ENCODE peak calls at places on chromosomes 6 and 20, in ten cellular contexts. H is Peyer's patch, K is heart right ventricle, C is RWPE1, Q is B cell, P is heart left ventricle, L is stomach, X is activated B cell treated with CpG ODN at 0.5 μM for 24 hours, W is pancreas, D is foreskin fibroblast. R is an unnamed sample.
A peak's percentile ranks its signal among the peaks of the same experiment; 100 is the strongest.

GRCh38 chr6:74519172-74519571 is 686.7 kb downstream of the COL12A1 start:
- DNase-seq in C (peak; percentile 10), W (no peak), H (no peak), X (no peak), K (no peak), D (peak; percentile 75), L (no peak), P (no peak), Q (no peak), R (no peak)

GRCh38 chr20:2084703-2085102 is 16.9 kb upstream of the STK35 start:
- DNase-seq in X (no peak), H (no peak), L (no peak), K (no peak), Q (no peak), C (no peak), P (no peak), W (no peak), D (peak; percentile 58), R (peak; percentile 29)

GRCh38 chr20:8079976-8080375 is 52.1 kb upstream of the PLCB1 start:
- DNase-seq in Q (no peak), P (no peak), C (no peak), X (no peak), L (no peak), K (no peak), D (peak; percentile 64), W (no peak), H (no peak), R (no peak)

GRCh38 chr6:152748843-152749242 is 1.8 kb upstream of the VIP start:
- DNase-seq in X (no peak), W (no peak), L (no peak), Q (no peak), H (no peak), P (no peak), K (no peak), D (peak; percentile 21), C (no peak), R (no peak)

GRCh38 chr20:62088258-62089127 is 22.8 kb upstream of the TAF4 start:
- DNase-seq in C (peak; percentile 97), W (no peak), Q (no peak), H (no peak), X (no peak), K (no peak), L (no peak), D (peak; percentile 89), P (no peak), R (peak; percentile 29)

GRCh38 chr6:147438758-147439528 is 69.5 kb upstream of the SAMD5 start:
- DNase-seq in X (no peak), Q (no peak), D (no peak), C (no peak), P (no peak), L (no peak), W (no peak), H (no peak), K (no peak), R (no peak)

GRCh38 chr6:144119376-144119775 is 24.0 kb upstream of the SF3B5 start:
- DNase-seq in H (no peak), Q (no peak), W (no peak), P (no peak), K (no peak), L (no peak), C (no peak), X (no peak), D (no peak), R (no peak)

GRCh38 chr6:111342913-111343312 is 140.1 kb downstream of the REV3L start:
- DNase-seq in H (no peak), X (no peak), W (no peak), P (no peak), Q (no peak), D (peak; percentile 18), C (no peak), K (no peak), L (no peak), R (no peak)

GRCh38 chr6:107330190-107330589 is 129.2 kb downstream of the PDSS2 start:
- DNase-seq in Q (peak; percentile 63), H (peak; percentile 29), W (no peak), P (no peak), C (no peak), L (no peak), K (no peak), D (no peak), X (no peak), R (no peak)

GRCh38 chr6:90460067-90460466 is 126.8 kb downstream of the MAP3K7 start:
- DNase-seq in X (no peak), C (no peak), H (no peak), W (no peak), Q (no peak), K (no peak), P (no peak), L (no peak), D (no peak), R (no peak)

GRCh38 chr6:26305097-26305841 is 59.7 kb upstream of the BTN3A2 start:
- DNase-seq in K (peak; percentile 53), W (no peak), Q (peak; percentile 76), D (peak; percentile 85), L (peak; percentile 44), H (peak; percentile 56), C (no peak), P (peak; percentile 74), X (peak; percentile 39), R (no peak)

GRCh38 chr20:50305636-50306477 is 115.2 kb downstream of the CEBPB start:
- DNase-seq in Q (no peak), D (peak; percentile 85), X (no peak), P (no peak), C (no peak), K (no peak), H (no peak), W (peak; percentile 53), L (no peak), R (no peak)

GRCh38 chr20:38337561-38338140 is 8.6 kb upstream of the LBP start:
- DNase-seq in W (no peak), C (peak; percentile 63), P (no peak), D (peak; percentile 17), L (no peak), H (no peak), K (no peak), Q (no peak), X (no peak), R (no peak)

GRCh38 chr6:44442833-44443444 is 55.4 kb downstream of the CDC5L start:
- DNase-seq in Q (no peak), P (no peak), X (no peak), L (no peak), W (no peak), K (no peak), C (no peak), D (no peak), H (no peak), R (no peak)
- TF ChIP-seq CTCF in Q (peak; percentile 34), P (no peak), X (no peak), L (no peak), W (no peak), K (no peak), C (no peak), D (no peak), H (no peak), R (no peak)

GRCh38 chr6:64815718-64816117 is 891.3 kb downstream of the EYS start:
- DNase-seq in K (no peak), D (no peak), X (no peak), P (no peak), C (no peak), W (no peak), Q (no peak), L (no peak), H (no peak), R (no peak)
- TF ChIP-seq CTCF in K (no peak), D (no peak), X (no peak), P (no peak), C (no peak), W (no peak), Q (no peak), L (no peak), H (no peak), R (no peak)

GRCh38 chr6:89350281-89351037 is 2.1 kb downstream of the UBE2J1 start:
- DNase-seq in K (no peak), P (no peak), D (no peak), W (no peak), H (no peak), C (no peak), X (no peak), L (no peak), Q (peak; percentile 62), R (no peak)

GRCh38 chr6:89353702-89354392 is 1.3 kb upstream of the UBE2J1 start:
- DNase-seq in D (no peak), L (no peak), W (no peak), Q (no peak), P (no peak), H (no peak), K (no peak), X (no peak), C (no peak), R (no peak)

GRCh38 chr6:89351632-89352328 is 742 bp downstream of the UBE2J1 start:
- DNase-seq in X (no peak), Q (no peak), C (no peak), W (no peak), P (no peak), H (no peak), K (no peak), L (no peak), D (peak; percentile 26), R (no peak)

GRCh38 chr6:89353118-89353556 is 615 bp upstream of the UBE2J1 start:
- DNase-seq in X (no peak), P (no peak), K (no peak), H (no peak), W (no peak), C (no peak), D (no peak), L (no peak), Q (no peak), R (no peak)

GRCh38 chr6:89352329-89353117 is at the start of gene UBE2J1:
- DNase-seq in P (peak; percentile 98), X (peak; percentile 83), Q (peak; percentile 92), L (peak; percentile 96), W (peak; percentile 98), K (peak; percentile 95), H (peak; percentile 78), D (peak; percentile 98), C (peak; percentile 82), R (peak; percentile 91)
- TF ChIP-seq CTCF in P (peak; percentile 9), X (no peak), Q (no peak), L (no peak), W (no peak), K (no peak), H (no peak), D (no peak), C (no peak), R (no peak)

DNA sequence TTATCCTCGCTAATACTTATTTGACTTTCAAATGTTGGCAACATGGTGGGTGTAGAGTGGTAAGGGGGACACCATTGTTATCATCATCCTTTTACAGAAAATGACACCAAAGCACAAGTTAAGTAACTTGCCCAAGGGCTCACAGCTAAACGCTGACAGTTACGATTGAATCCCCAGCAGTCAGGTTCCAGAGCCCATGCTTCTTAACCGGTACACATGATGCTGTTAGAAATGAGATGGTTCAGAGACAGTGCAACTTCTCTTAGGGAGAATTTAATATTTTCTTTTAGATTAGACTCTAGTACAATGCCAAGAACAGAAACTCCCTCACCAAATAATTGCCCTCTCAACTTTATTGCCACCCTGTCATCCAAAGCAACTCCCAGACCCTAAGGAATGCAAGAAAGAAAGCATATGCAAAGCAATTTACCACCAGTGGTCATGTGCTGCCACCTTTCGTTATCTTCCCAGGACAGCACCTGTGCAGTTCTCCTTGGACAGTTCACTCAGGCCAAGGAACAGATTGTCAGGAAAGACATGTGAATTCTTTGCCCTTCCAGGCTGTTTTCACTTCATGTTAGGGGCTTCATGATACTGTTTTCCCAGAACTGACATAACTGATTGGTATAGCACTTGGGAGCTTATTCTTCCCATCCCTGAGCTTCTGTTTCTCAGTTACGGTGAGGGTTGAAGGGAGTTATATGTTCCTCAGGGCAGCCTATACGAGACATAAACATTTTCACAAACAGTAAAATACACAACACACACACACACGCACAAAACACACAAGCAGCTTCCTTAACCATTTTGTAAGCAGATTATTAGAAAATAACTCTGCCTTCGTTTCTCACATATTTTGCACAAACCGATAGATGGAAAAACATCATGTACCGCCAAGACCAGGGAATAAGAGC is 5.1 kb downstream of the HLA-DMA start:
- DNase-seq in D (peak; percentile 62), L (no peak), W (no peak), X (no peak), Q (peak; percentile 64), C (peak; percentile 54), P (no peak), H (peak; percentile 60), K (no peak), R (no peak)
- TF ChIP-seq CTCF in D (peak; percentile 43), L (peak; percentile 34), W (peak; percentile 47), X (no peak), Q (peak; percentile 70), C (peak; percentile 70), P (no peak), H (peak; percentile 48), K (peak; percentile 38), R (peak; percentile 45)